ENCODE peak calls at places on chromosomes 6 and 20, in four cellular contexts. V is HCT116, H is prostate gland, Z is right lobe of liver. R is an unnamed sample.
A peak's percentile ranks its signal among the peaks of the same experiment; 100 is the strongest.

GRCh38 chr6:139943391-139943790 is 568.9 kb upstream of the CITED2 start:
- DNase-seq in V (no peak), H (no peak), Z (no peak), R (no peak)

GRCh38 chr20:47789081-47789998 is 4.1 kb upstream of the SULF2 start:
- DNase-seq in V (no peak), H (no peak), Z (no peak), R (no peak)

GRCh38 chr20:7085448-7085847 is 318.0 kb downstream of the BMP2 start:
- DNase-seq in V (no peak), H (no peak), Z (no peak), R (peak; percentile 28)

GRCh38 chr20:11454966-11455799 is 462.5 kb upstream of the BTBD3 start:
- DNase-seq in V (peak; percentile 90), H (no peak), Z (no peak), R (peak; percentile 17)

GRCh38 chr6:85675030-85675819 is 32.5 kb upstream of the SYNCRIP start:
- DNase-seq in V (no peak), H (no peak), Z (no peak), R (peak; percentile 23)

GRCh38 chr20:61056136-61056535 is 195.9 kb upstream of the CDH4 start:
- DNase-seq in V (no peak), H (no peak), Z (no peak), R (no peak)

GRCh38 chr20:38434310-38434741 is 802 bp downstream of the SNHG17 start:
- DNase-seq in V (no peak), H (no peak), Z (no peak), R (no peak)

GRCh38 chr20:36606171-36607116 is 865 bp downstream of the RAB5IF start:
- DNase-seq in V (no peak), H (no peak), Z (peak; percentile 73), R (peak; percentile 44)

GRCh38 chr6:117947234-117947633 is 40.2 kb downstream of the SLC35F1 start:
- DNase-seq in V (no peak), H (no peak), Z (no peak), R (no peak)

GRCh38 chr6:155177369-155177961 is 86.3 kb upstream of the CLDN20 start:
- DNase-seq in V (peak; percentile 61), H (peak; percentile 65), Z (no peak), R (no peak)

GRCh38 chr6:89022747-89023289 is 57.7 kb upstream of the PNRC1 start:
- DNase-seq in V (no peak), H (peak; percentile 39), Z (no peak), R (no peak)

GRCh38 chr6:28742668-28743270 is 181.0 kb downstream of the TRIM27 start:
- DNase-seq in V (peak; percentile 86), H (no peak), Z (no peak), R (no peak)

GRCh38 chr6:124682751-124683150 is 279.5 kb upstream of the RNF217 start:
- DNase-seq in V (no peak), H (no peak), Z (no peak), R (no peak)

GRCh38 chr20:60035-60918 is 27.2 kb upstream of the DEFB125 start:
- DNase-seq in V (no peak), H (no peak), Z (no peak), R (no peak)

GRCh38 chr20:57870597-57871236 is 160.9 kb upstream of the PMEPA1 start:
- DNase-seq in V (no peak), H (no peak), Z (no peak), R (no peak)

GRCh38 chr6:23343610-23344306 is 774.4 kb downstream of the HDGFL1 start:
- DNase-seq in V (no peak), H (no peak), Z (no peak), R (no peak)

GRCh38 chr6:29011276-29011734 is 6.2 kb upstream of the ZNF311 start:
- DNase-seq in V (no peak), H (peak; percentile 12), Z (no peak), R (peak; percentile 19)

GRCh38 chr20:1964659-1965405 is 29.0 kb downstream of the PDYN start:
- DNase-seq in V (no peak), H (no peak), Z (no peak), R (no peak)

GRCh38 chr6:48200874-48201273 is 89.9 kb upstream of the PTCHD4 start:
- DNase-seq in V (no peak), H (no peak), Z (no peak), R (no peak)

GRCh38 chr6:41228616-41229015 is 467 bp downstream of the TREML4 start:
- DNase-seq in V (no peak), H (no peak), Z (no peak), R (no peak)

GRCh38 chr6:52221302-52221701 is 23.0 kb downstream of the IL17F start:
- DNase-seq in V (no peak), H (no peak), Z (no peak), R (no peak)

GRCh38 chr6:110053395-110054240 is 75.5 kb downstream of the GPR6 start:
- DNase-seq in V (peak; percentile 40), H (no peak), Z (no peak), R (no peak)

GRCh38 chr6:128463942-128464341 is 56.5 kb downstream of the PTPRK start:
- DNase-seq in V (no peak), H (no peak), Z (no peak), R (no peak)

GRCh38 chr6:33426590-33427563 is 7.0 kb downstream of the SYNGAP1 start:
- DNase-seq in V (no peak), H (no peak), Z (no peak), R (no peak)

GRCh38 chr6:4853782-4854511 is 77.7 kb downstream of the CDYL start:
- DNase-seq in V (no peak), H (no peak), Z (no peak), R (no peak)

GRCh38 chr6:37485259-37485658 is 14.4 kb downstream of the CCDC167 start:
- DNase-seq in V (no peak), H (no peak), Z (no peak), R (no peak)

DNA sequence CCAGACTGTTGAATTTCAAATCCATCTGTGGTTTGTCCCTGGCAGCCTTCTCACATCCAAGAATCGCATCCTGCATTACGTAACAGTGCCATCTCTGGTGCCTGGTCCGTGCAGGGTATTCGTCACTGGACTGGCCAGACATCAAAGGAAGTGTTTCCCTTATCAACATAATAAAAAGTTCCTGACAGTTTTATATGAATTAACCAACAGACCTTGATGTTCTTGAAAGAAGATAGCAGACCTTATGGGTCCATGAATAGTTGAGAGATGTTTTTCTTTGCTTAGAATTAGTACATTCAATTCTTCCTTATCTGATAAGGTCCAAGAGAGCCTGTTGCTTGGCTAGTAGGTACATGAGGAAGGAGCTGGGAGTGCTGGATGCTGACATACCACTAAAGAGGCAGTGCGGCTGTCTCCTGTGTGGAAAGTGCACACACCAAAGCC is 77.6 kb downstream of the PHACTR2 start:
- DNase-seq in V (no peak), H (peak; percentile 91), Z (no peak), R (no peak)
- TF ChIP-seq POLR2A in V (no peak), H (no peak), Z (no peak), R (no peak)

DNA sequence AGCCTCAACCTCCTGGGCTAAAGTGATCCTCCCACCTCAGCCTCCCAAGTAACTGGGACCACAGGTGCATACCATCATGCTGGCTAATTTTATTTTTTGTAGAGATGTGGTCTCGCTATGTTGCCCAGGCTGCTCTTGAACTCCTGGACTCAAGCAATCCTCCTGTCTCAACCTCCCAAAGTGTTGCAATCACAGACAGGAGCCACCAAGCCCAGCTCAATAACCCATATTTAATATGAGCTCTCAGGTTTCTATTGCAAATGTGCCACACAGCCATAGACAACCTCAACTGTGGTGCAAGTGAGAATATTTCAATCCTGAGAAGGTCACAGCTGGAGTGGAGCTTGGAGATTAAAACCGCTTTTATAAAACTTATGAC is 14.4 kb downstream of the JPH2 start:
- DNase-seq in V (no peak), H (no peak), Z (no peak), R (no peak)
- H3K27ac ChIP-seq in V (no peak overlapping the region), H (no peak overlapping the region), Z (no peak overlapping the region), R (peak overlapping the region; percentile 91)

GRCh38 chr20:33624399-33624798 is 37.7 kb upstream of the C20orf144 start:
- DNase-seq in V (no peak), H (no peak), Z (no peak), R (no peak)
- H3K36me3 ChIP-seq in V (no peaks in the 10 kb centered on the region), H (peaks cover 6% of the 10 kb centered on the region), Z (peaks cover 2% of the 10 kb centered on the region), R (peaks cover 34% of the 10 kb centered on the region)

GRCh38 chr6:16216501-16217155 is 21.8 kb upstream of the GMPR start:
- DNase-seq in V (no peak), H (no peak), Z (no peak), R (no peak)

GRCh38 chr6:16222826-16223225 is 15.6 kb upstream of the GMPR start:
- DNase-seq in V (no peak), H (no peak), Z (no peak), R (no peak)

GRCh38 chr6:16212276-16212675 is 26.1 kb upstream of the GMPR start:
- DNase-seq in V (no peak), H (no peak), Z (no peak), R (no peak)

GRCh38 chr6:16217156-16217721 is 21.1 kb upstream of the GMPR start:
- DNase-seq in V (no peak), H (no peak), Z (no peak), R (no peak)
- TF ChIP-seq POLR2A in V (no peak), H (no peak), Z (no peak), R (no peak)

GRCh38 chr20:50870572-50871161 is 60.6 kb downstream of the ADNP start:
- DNase-seq in V (no peak), H (no peak), Z (peak; percentile 34), R (no peak)

GRCh38 chr20:50866036-50866685 is 65.1 kb downstream of the ADNP start:
- DNase-seq in V (no peak), H (no peak), Z (no peak), R (no peak)

GRCh38 chr20:50865591-50865990 is 65.6 kb downstream of the ADNP start:
- DNase-seq in V (no peak), H (no peak), Z (no peak), R (no peak)

GRCh38 chr20:50867805-50868204 is 63.4 kb downstream of the ADNP start:
- DNase-seq in V (no peak), H (no peak), Z (peak; percentile 6), R (no peak)

GRCh38 chr20:50868509-50869495 is 62.4 kb downstream of the ADNP start:
- DNase-seq in V (no peak), H (no peak), Z (peak; percentile 35), R (no peak)
- H3K27ac ChIP-seq in V (no peak overlapping the region), H (no peak overlapping the region), Z (no peak overlapping the region), R (no peak overlapping the region)